ENCODE peak calls at places on chromosomes 1 and 21, in seven cellular contexts. A, G, W, L, P, S and I are unnamed samples.

GRCh38 chr1:207031016-207031415 is 1.5 kb downstream of the C1orf116 start:
- DNase-seq in A (no peak), G (no peak), W (no peak), L (no peak), P (no peak), S (no peak), I (no peak)

GRCh38 chr1:196723325-196724185 is 51.1 kb upstream of the CFHR3 start:
- DNase-seq in A (no peak), G (no peak), W (no peak), L (peak), P (peak), S (peak), I (no peak)

GRCh38 chr1:63732666-63733065 is 41.2 kb upstream of the ROR1 start:
- DNase-seq in A (no peak), G (no peak), W (no peak), L (no peak), P (no peak), S (no peak), I (no peak)

GRCh38 chr1:159829822-159830455 is 3.3 kb downstream of the SLAMF8 start:
- DNase-seq in A (peak), G (no peak), W (no peak), L (no peak), P (no peak), S (no peak), I (no peak)

GRCh38 chr1:66583021-66583420 is 49.1 kb downstream of the SGIP1 start:
- DNase-seq in A (no peak), G (no peak), W (no peak), L (no peak), P (no peak), S (no peak), I (no peak)

GRCh38 chr1:27099154-27099903 is 55.6 kb downstream of the SLC9A1 start:
- DNase-seq in A (peak), G (peak), W (peak), L (no peak), P (peak), S (peak), I (peak)

GRCh38 chr1:237507005-237507404 is 383.7 kb downstream of the ZP4 start:
- DNase-seq in A (no peak), G (no peak), W (no peak), L (no peak), P (no peak), S (no peak), I (no peak)

GRCh38 chr1:50427818-50428779 is 4.9 kb upstream of the DMRTA2 start:
- DNase-seq in A (no peak), G (no peak), W (no peak), L (peak), P (no peak), S (peak), I (no peak)

GRCh38 chr1:167679714-167680113 is 42.1 kb upstream of the MPZL1 start:
- DNase-seq in A (no peak), G (no peak), W (no peak), L (no peak), P (no peak), S (no peak), I (no peak)

GRCh38 chr1:41608242-41608641 is 123.8 kb upstream of the EDN2 start:
- DNase-seq in A (no peak), G (no peak), W (no peak), L (no peak), P (peak), S (peak), I (no peak)

GRCh38 chr1:50994997-50995396 is 25.0 kb downstream of the CDKN2C start:
- DNase-seq in A (no peak), G (no peak), W (no peak), L (no peak), P (no peak), S (no peak), I (no peak)

GRCh38 chr1:42085596-42085995 is 67.6 kb upstream of the GUCA2B start:
- DNase-seq in A (no peak), G (no peak), W (no peak), L (no peak), P (no peak), S (no peak), I (no peak)

GRCh38 chr1:180912211-180912800 is 391 bp upstream of the KIAA1614 start:
- DNase-seq in A (no peak), G (no peak), W (no peak), L (no peak), P (no peak), S (peak), I (peak)

GRCh38 chr1:244010191-244010590 is 40.9 kb upstream of the ZBTB18 start:
- DNase-seq in A (no peak), G (no peak), W (no peak), L (no peak), P (no peak), S (peak), I (no peak)

GRCh38 chr1:50422946-50423669 is at the start of gene DMRTA2:
- DNase-seq in A (no peak), G (no peak), W (no peak), L (peak), P (peak), S (peak), I (no peak)

GRCh38 chr1:195158091-195158490 is 1450.1 kb downstream of the KCNT2 start:
- DNase-seq in A (no peak), G (no peak), W (no peak), L (no peak), P (no peak), S (no peak), I (no peak)

GRCh38 chr1:111690306-111690617 is 48.9 kb downstream of the INKA2 start:
- DNase-seq in A (peak), G (no peak), W (peak), L (no peak), P (peak), S (no peak), I (no peak)

GRCh38 chr1:1293618-1294249 is 13.5 kb downstream of the SCNN1D start:
- DNase-seq in A (no peak), G (no peak), W (no peak), L (peak), P (no peak), S (peak), I (no peak)

GRCh38 chr1:151512801-151513625 is 1.8 kb downstream of the CGN start:
- DNase-seq in A (no peak), G (peak), W (no peak), L (peak), P (peak), S (peak), I (no peak)

GRCh38 chr1:207798847-207799246 is 47.0 kb downstream of the CD46 start:
- DNase-seq in A (no peak), G (no peak), W (no peak), L (peak), P (no peak), S (no peak), I (no peak)

GRCh38 chr1:193486671-193487229 is 300.3 kb upstream of the B3GALT2 start:
- DNase-seq in A (no peak), G (no peak), W (no peak), L (no peak), P (peak), S (no peak), I (no peak)

GRCh38 chr1:167430849-167431242 is 87.5 kb downstream of the CD247 start:
- DNase-seq in A (no peak), G (no peak), W (no peak), L (no peak), P (no peak), S (no peak), I (no peak)

GRCh38 chr21:38327984-38328383 is 71.2 kb downstream of the KCNJ15 start:
- DNase-seq in A (no peak), G (no peak), W (no peak), L (no peak), P (no peak), S (no peak), I (peak)

GRCh38 chr1:43600033-43601020 is 49.6 kb upstream of the KDM4A start:
- DNase-seq in A (no peak), G (peak), W (no peak), L (no peak), P (no peak), S (peak), I (no peak)

GRCh38 chr1:200979574-200980451 is 43.7 kb downstream of the KIF21B start:
- DNase-seq in A (no peak), G (peak), W (no peak), L (no peak), P (peak), S (peak), I (no peak)

GRCh38 chr1:54848134-54848948 is 38.7 kb downstream of the DHCR24 start:
- DNase-seq in A (no peak), G (no peak), W (no peak), L (no peak), P (no peak), S (peak), I (no peak)
- TF ChIP-seq CTCF in A (no peak), G (no peak), W (no peak), L (no peak), P (no peak), S (peak), I (no peak)

GRCh38 chr1:97138515-97139032 is 417.0 kb downstream of the PTBP2 start:
- DNase-seq in A (no peak), G (no peak), W (no peak), L (no peak), P (no peak), S (no peak), I (no peak)
- TF ChIP-seq CTCF in A (no peak), G (no peak), W (no peak), L (no peak), P (no peak), S (no peak), I (peak)

GRCh38 chr1:173915596-173915995 is 1.5 kb downstream of the SERPINC1 start:
- DNase-seq in A (no peak), G (no peak), W (no peak), L (no peak), P (no peak), S (no peak), I (no peak)

GRCh38 chr1:173917149-173917548 is at the start of gene SERPINC1:
- DNase-seq in A (no peak), G (no peak), W (no peak), L (no peak), P (no peak), S (no peak), I (no peak)

GRCh38 chr1:173913111-173913510 is 4.0 kb downstream of the SERPINC1 start:
- DNase-seq in A (no peak), G (no peak), W (no peak), L (no peak), P (no peak), S (no peak), I (no peak)

GRCh38 chr1:173916667-173917066 is 460 bp downstream of the SERPINC1 start:
- DNase-seq in A (no peak), G (no peak), W (no peak), L (no peak), P (no peak), S (no peak), I (no peak)

DNA sequence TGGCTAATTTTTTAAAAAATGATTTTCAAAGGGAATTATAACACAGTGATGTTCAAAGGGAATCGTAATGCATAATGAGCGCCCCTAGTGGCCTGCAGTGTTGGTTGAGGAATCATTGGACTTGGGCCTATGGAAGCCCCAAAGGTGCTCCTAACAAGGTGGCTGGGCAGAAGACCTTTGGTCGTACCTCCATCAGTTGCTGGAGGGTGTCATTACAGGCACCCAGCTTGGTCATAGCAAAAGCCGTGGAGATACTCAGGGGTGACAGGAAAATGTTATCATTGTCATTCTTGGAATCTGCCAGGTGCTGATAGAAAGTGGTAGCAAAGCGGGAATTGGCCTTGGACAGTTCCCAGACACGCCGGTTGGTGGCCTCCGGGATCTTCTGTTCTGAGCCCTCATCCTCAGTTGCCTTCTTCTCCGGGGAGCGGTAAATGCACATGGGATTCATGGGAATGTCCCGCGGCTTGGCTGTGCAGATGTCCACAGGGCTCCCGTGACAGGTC is 2.7 kb downstream of the SERPINC1 start:
- DNase-seq in A (no peak), G (no peak), W (no peak), L (no peak), P (peak), S (peak), I (no peak)
- TF ChIP-seq CTCF in A (peak), G (peak), W (peak), L (peak), P (peak), S (peak), I (no peak)

GRCh38 chr21:32096411-32096810 is 182.4 kb downstream of the MIS18A start:
- DNase-seq in A (no peak), G (no peak), W (no peak), L (no peak), P (no peak), S (peak), I (no peak)

GRCh38 chr21:32103361-32103760 is 175.5 kb downstream of the MIS18A start:
- DNase-seq in A (no peak), G (no peak), W (no peak), L (no peak), P (no peak), S (no peak), I (no peak)

GRCh38 chr21:32101206-32101763 is 177.6 kb downstream of the MIS18A start:
- DNase-seq in A (no peak), G (no peak), W (no peak), L (no peak), P (no peak), S (no peak), I (no peak)

GRCh38 chr21:32102426-32102825 is 176.4 kb downstream of the MIS18A start:
- DNase-seq in A (no peak), G (no peak), W (no peak), L (no peak), P (no peak), S (no peak), I (no peak)

DNA sequence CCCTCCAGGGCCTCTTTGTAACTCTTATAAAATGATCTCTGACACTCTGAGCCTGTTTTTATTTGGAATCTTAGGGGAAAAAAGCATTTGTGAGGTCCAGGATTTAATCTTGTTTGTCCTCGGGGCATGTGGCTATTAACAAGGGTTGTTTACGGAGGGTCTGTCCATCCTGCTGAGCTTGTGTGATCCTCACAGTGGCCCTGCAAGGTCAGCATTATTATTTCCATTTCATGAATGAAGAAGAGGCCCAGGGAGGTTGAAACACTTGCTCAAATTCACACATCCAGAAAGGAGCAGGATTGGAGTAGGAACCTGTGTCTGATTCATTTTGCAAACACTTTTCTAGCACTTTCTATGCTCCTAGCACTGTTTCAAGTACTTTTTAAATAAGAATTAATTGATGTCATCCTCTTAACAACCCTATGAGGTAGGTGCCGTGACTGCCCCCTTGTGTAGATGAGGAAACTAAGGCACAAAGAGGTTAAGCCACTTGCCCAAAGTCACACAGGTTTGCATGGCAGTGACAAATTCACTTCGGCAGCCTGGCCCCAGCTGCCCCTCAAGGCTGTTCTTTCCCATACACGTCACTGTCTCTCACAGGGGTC is 178.9 kb downstream of the MIS18A start:
- DNase-seq in A (no peak), G (no peak), W (no peak), L (no peak), P (no peak), S (peak), I (no peak)
- TF ChIP-seq CTCF in A (no peak), G (no peak), W (no peak), L (no peak), P (no peak), S (peak), I (no peak)

DNA sequence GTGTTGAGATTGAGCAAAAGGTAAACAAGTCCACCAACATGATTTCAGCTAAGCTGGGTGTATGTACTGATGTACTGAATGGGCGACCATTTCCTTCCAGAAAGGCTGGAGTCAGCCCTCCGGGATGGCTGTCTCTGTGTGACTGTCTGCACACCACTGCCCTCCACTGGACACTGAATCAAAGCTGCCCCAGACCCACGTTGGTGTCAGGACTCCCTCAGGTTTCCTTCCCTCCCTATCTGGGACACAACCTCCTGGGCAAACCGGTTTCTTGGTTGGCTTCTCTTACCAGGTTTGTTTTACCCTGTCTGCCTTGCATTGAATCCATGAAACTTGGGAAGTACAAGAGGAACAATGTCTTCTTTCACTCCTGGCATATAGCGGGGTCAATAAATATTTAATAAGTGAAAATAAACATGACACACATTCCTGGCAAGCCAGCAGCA is 5.3 kb upstream of the SRP9 start:
- DNase-seq in A (peak), G (peak), W (peak), L (peak), P (peak), S (peak), I (peak)
- TF ChIP-seq CTCF in A (peak), G (peak), W (peak), L (peak), P (peak), S (peak), I (peak)

GRCh38 chr1:11858968-11859871 is 475 bp upstream of the NPPB start:
- DNase-seq in A (peak), G (peak), W (peak), L (peak), P (peak), S (peak), I (no peak)
- TF ChIP-seq CTCF in A (peak), G (peak), W (peak), L (peak), P (no peak), S (peak), I (no peak)

GRCh38 chr1:52552505-52553371 is at the start of gene TUT4:
- DNase-seq in A (peak), G (peak), W (peak), L (peak), P (peak), S (peak), I (peak)
- TF ChIP-seq CTCF in A (no peak), G (no peak), W (no peak), L (no peak), P (no peak), S (peak), I (no peak)